ENCODE peak calls at places on chromosomes 11 and 22, in four cellular contexts. One of them, this sample, is unnamed.

GRCh38 chr11:12270817-12271216 is 106.6 kb upstream of the PARVA start:
- DNase-seq in SK-N-SH: no peak
- DNase-seq in HCT116: no peak
- DNase-seq in HepG2: no peak
- DNase-seq in this sample: no peak

GRCh38 chr22:36411589-36412258 is 24.0 kb upstream of the MYH9 start:
- DNase-seq in SK-N-SH: no peak
- DNase-seq in HCT116: no peak
- DNase-seq in HepG2: peak
- DNase-seq in this sample: no peak

GRCh38 chr11:119700536-119701346 is 28.3 kb downstream of the NECTIN1 start:
- DNase-seq in SK-N-SH: no peak
- DNase-seq in HCT116: no peak
- DNase-seq in HepG2: peak
- DNase-seq in this sample: no peak

GRCh38 chr11:2224254-2224653 is 46.1 kb downstream of the ASCL2 start:
- DNase-seq in SK-N-SH: no peak
- DNase-seq in HCT116: no peak
- DNase-seq in HepG2: no peak
- DNase-seq in this sample: no peak

GRCh38 chr11:37858398-37858797 is 1260.4 kb upstream of the RAG2 start:
- DNase-seq in SK-N-SH: no peak
- DNase-seq in HCT116: no peak
- DNase-seq in HepG2: no peak
- DNase-seq in this sample: no peak

GRCh38 chr11:44709281-44709562 is 17.5 kb upstream of the TSPAN18 start:
- DNase-seq in SK-N-SH: no peak
- DNase-seq in HCT116: peak
- DNase-seq in HepG2: peak
- DNase-seq in this sample: no peak

GRCh38 chr22:39519681-39520053 is 695 bp upstream of the ATF4 start:
- DNase-seq in SK-N-SH: peak
- DNase-seq in HCT116: no peak
- DNase-seq in HepG2: peak
- DNase-seq in this sample: no peak

GRCh38 chr11:46330154-46330886 is 16.9 kb upstream of the DGKZ start:
- DNase-seq in SK-N-SH: no peak
- DNase-seq in HCT116: no peak
- DNase-seq in HepG2: no peak
- DNase-seq in this sample: no peak

GRCh38 chr22:45284705-45285305 is at the start of gene UPK3A:
- DNase-seq in SK-N-SH: peak
- DNase-seq in HCT116: peak
- DNase-seq in HepG2: no peak
- DNase-seq in this sample: peak

GRCh38 chr11:121446752-121447156 is 5.4 kb upstream of the SORL1 start:
- DNase-seq in SK-N-SH: peak
- DNase-seq in HCT116: no peak
- DNase-seq in HepG2: peak
- DNase-seq in this sample: peak

GRCh38 chr22:19057999-19058491 is 64.2 kb downstream of the DGCR2 start:
- DNase-seq in SK-N-SH: no peak
- DNase-seq in HCT116: no peak
- DNase-seq in HepG2: no peak
- DNase-seq in this sample: no peak

DNA sequence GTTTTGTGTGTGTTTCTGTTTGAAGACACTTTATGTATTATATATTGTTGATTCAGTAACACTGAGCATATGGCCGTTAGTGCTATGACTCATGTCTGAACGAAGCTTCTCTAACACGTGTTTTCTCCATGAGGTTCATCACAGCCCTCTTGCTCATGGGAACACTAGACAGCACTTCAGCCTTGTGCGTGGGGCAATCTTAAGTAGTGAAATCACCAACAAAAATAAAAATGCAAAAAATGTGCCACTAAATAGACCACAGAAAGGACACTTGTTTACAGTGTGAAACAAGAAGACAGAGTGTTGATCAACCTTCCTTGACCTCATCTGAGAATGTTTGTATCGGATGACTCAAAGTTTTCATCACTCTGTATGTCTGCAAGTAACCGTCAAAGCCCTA is 94.5 kb downstream of the FDX1 start:
- DNase-seq in SK-N-SH: no peak
- DNase-seq in HCT116: no peak
- DNase-seq in HepG2: no peak
- DNase-seq in this sample: no peak
- TF ChIP-seq JUND in SK-N-SH: no peak
- TF ChIP-seq JUND in HCT116: no peak
- TF ChIP-seq JUND in HepG2: no peak
- TF ChIP-seq JUND in this sample: no peak

DNA sequence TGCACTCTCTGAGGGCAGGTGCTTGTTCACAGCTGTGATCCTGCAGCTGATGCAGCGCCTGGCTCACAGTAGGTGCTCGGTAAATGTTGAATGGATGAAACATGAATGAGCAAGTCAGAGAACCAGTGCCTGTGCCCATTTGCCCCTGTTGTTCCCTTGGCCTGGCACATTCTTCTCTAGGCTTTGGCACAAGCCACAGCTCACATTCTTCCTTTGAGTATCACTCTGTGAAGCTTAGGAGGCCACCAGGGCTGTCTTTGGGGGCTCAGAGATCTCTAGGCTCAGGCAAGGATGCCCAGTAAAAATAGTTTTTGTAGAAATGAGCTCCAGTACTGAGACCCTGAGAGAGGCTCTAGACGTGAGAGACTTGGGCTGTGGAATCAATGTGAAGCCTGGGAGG is 144.6 kb upstream of the NAV2 start:
- DNase-seq in SK-N-SH: no peak
- DNase-seq in HCT116: no peak
- DNase-seq in HepG2: no peak
- DNase-seq in this sample: no peak
- TF ChIP-seq JUND in SK-N-SH: no peak
- TF ChIP-seq JUND in HCT116: no peak
- TF ChIP-seq JUND in HepG2: no peak
- TF ChIP-seq JUND in this sample: no peak

DNA sequence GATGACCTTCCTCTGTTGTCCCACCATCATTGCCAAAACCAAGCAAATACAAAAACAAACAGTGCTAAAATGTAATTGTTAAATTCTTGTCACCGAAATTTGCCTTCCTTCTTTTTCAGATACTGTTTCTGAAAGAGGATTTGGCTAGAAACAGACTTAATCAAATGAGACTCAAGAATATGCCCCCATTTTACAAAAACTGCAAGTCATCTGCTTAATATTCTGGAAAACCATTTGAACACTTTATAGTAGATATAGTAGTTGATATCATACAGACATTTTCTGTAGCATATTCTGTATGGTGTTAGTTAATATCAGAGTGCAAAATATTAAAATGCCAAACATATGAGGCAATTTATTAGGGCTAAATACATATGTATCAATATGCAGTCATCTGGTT is 3.5 kb downstream of the OR5M1 start:
- DNase-seq in SK-N-SH: no peak
- DNase-seq in HCT116: no peak
- DNase-seq in HepG2: no peak
- DNase-seq in this sample: no peak
- TF ChIP-seq JUND in SK-N-SH: no peak
- TF ChIP-seq JUND in HCT116: no peak
- TF ChIP-seq JUND in HepG2: no peak
- TF ChIP-seq JUND in this sample: no peak

GRCh38 chr11:79113099-79113498 is 327.7 kb downstream of the TENM4 start:
- DNase-seq in SK-N-SH: no peak
- DNase-seq in HCT116: no peak
- DNase-seq in HepG2: no peak
- DNase-seq in this sample: no peak

GRCh38 chr11:79110308-79110707 is 330.5 kb downstream of the TENM4 start:
- DNase-seq in SK-N-SH: no peak
- DNase-seq in HCT116: no peak
- DNase-seq in HepG2: no peak
- DNase-seq in this sample: no peak

GRCh38 chr11:79108851-79109250 is 332.0 kb downstream of the TENM4 start:
- DNase-seq in SK-N-SH: no peak
- DNase-seq in HCT116: no peak
- DNase-seq in HepG2: no peak
- DNase-seq in this sample: no peak

GRCh38 chr11:79116600-79116999 is 324.2 kb downstream of the TENM4 start:
- DNase-seq in SK-N-SH: no peak
- DNase-seq in HCT116: no peak
- DNase-seq in HepG2: no peak
- DNase-seq in this sample: peak

GRCh38 chr11:79110796-79111195 is 330.0 kb downstream of the TENM4 start:
- DNase-seq in SK-N-SH: no peak
- DNase-seq in HCT116: no peak
- DNase-seq in HepG2: no peak
- DNase-seq in this sample: no peak
- TF ChIP-seq JUND in SK-N-SH: no peak
- TF ChIP-seq JUND in HCT116: no peak
- TF ChIP-seq JUND in HepG2: no peak
- TF ChIP-seq JUND in this sample: no peak

DNA sequence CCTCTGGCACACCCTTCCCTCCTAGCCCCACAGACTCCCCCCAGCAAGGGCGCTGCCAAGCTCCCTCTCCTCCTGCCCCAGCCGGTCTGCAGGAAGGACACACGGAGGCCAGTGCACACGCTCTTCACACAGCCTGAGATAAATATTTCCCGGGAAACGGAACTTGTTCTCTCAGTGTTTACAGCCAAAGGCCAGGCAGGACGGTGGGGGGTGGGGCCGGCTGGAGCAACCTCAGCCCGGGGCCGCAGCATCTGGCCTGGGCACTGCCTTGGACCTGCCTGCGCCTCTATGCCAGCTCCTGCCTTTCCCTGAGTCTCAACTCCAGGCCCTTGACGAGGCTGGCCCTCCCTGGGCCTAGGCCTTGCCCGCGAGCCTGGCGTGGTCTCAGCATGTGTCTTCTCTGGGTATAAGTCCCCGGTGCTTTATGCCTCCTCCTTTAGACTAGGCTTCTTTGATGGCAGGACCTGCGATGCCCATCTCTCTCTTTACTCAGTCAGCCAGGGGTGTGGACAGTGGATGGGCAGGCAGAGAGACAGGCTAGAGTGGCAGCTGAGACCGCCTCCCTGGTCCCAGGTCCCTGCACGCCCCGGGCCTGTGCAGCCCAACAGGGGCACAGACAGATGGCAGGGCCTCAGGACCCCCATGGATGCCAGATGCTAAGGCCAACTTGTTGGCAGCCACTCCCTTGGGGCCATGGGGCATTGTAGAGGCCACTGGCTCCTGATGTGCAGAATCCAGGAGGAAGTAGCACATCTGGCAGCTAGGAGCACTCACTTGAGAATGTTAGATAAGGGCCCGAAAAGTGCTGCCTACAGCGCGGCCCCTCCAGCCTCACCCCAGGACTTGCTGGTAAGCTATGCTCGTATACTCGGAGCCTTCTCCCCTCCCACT is 48.2 kb downstream of the PDE2A start:
- DNase-seq in SK-N-SH: peak
- DNase-seq in HCT116: no peak
- DNase-seq in HepG2: peak
- DNase-seq in this sample: no peak
- TF ChIP-seq JUND in SK-N-SH: no peak
- TF ChIP-seq JUND in HCT116: no peak
- TF ChIP-seq JUND in HepG2: no peak
- TF ChIP-seq JUND in this sample: no peak

GRCh38 chr22:29343313-29343805 is 27.9 kb upstream of the RASL10A start:
- DNase-seq in SK-N-SH: peak
- DNase-seq in HCT116: no peak
- DNase-seq in HepG2: no peak
- DNase-seq in this sample: peak

GRCh38 chr22:29344137-29344536 is 28.6 kb upstream of the RASL10A start:
- DNase-seq in SK-N-SH: peak
- DNase-seq in HCT116: peak
- DNase-seq in HepG2: peak
- DNase-seq in this sample: no peak

GRCh38 chr22:29348956-29349355 is 33.5 kb upstream of the RASL10A start:
- DNase-seq in SK-N-SH: no peak
- DNase-seq in HCT116: no peak
- DNase-seq in HepG2: no peak
- DNase-seq in this sample: no peak

GRCh38 chr22:29345932-29346331 is 30.4 kb upstream of the RASL10A start:
- DNase-seq in SK-N-SH: no peak
- DNase-seq in HCT116: no peak
- DNase-seq in HepG2: no peak
- DNase-seq in this sample: peak

GRCh38 chr22:29346659-29347058 is 31.2 kb upstream of the RASL10A start:
- DNase-seq in SK-N-SH: no peak
- DNase-seq in HCT116: no peak
- DNase-seq in HepG2: no peak
- DNase-seq in this sample: no peak
- TF ChIP-seq JUND in SK-N-SH: no peak
- TF ChIP-seq JUND in HCT116: no peak
- TF ChIP-seq JUND in HepG2: no peak
- TF ChIP-seq JUND in this sample: no peak

GRCh38 chr11:281486-282161 is 3.4 kb downstream of the NLRP6 start:
- DNase-seq in SK-N-SH: peak
- DNase-seq in HCT116: no peak
- DNase-seq in HepG2: no peak
- DNase-seq in this sample: no peak
- TF ChIP-seq JUND in SK-N-SH: no peak
- TF ChIP-seq JUND in HCT116: no peak
- TF ChIP-seq JUND in HepG2: no peak
- TF ChIP-seq JUND in this sample: no peak

GRCh38 chr11:86061483-86061882 is 7.4 kb downstream of the PICALM start:
- DNase-seq in SK-N-SH: no peak
- DNase-seq in HCT116: no peak
- DNase-seq in HepG2: no peak
- DNase-seq in this sample: no peak

GRCh38 chr11:86066033-86066432 is 2.9 kb downstream of the PICALM start:
- DNase-seq in SK-N-SH: no peak
- DNase-seq in HCT116: no peak
- DNase-seq in HepG2: no peak
- DNase-seq in this sample: no peak

GRCh38 chr11:86062719-86063118 is 6.2 kb downstream of the PICALM start:
- DNase-seq in SK-N-SH: no peak
- DNase-seq in HCT116: no peak
- DNase-seq in HepG2: no peak
- DNase-seq in this sample: no peak

GRCh38 chr11:86064236-86064803 is 4.6 kb downstream of the PICALM start:
- DNase-seq in SK-N-SH: no peak
- DNase-seq in HCT116: no peak
- DNase-seq in HepG2: no peak
- DNase-seq in this sample: no peak

DNA sequence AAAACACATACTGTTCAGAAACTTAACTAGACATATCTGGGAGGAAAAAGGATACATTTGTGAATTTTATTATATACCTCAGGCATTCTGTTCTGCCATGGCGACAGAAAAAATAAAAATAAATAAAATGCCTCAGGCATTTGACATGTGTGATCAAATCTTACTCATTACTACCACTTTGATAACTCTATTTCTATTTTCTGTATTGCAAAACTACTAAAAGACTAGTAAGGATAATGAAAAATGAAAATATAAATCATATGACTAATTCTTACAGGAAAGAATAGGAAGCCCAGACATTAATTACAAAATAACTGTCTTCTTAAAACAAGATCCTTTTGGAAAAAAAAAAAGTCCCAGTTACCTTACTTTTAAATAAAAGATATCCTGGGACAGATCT is 5.3 kb downstream of the PICALM start:
- DNase-seq in SK-N-SH: no peak
- DNase-seq in HCT116: no peak
- DNase-seq in HepG2: no peak
- DNase-seq in this sample: no peak
- TF ChIP-seq JUND in SK-N-SH: no peak
- TF ChIP-seq JUND in HCT116: no peak
- TF ChIP-seq JUND in HepG2: no peak
- TF ChIP-seq JUND in this sample: no peak

This sample was measured in T47D.